ENCODE peak calls at places on chromosomes 7 and 10, in eight cellular contexts. S is NCI-H1105, K is bronchial epithelial cell, P is fibroblast of lung, D is glutamatergic neuron, L is transverse colon, C is mucosa of descending colon, U is NCI-H1417. H is an unnamed sample.

GRCh38 chr10:115092258-115092554 is 959 bp upstream of the ATRNL1 start:
- DNase-seq in S (no peak), K (no peak), P (no peak), D (no peak), L (no peak), C (no peak), U (no peak), H (no peak)

GRCh38 chr10:102479651-102480050 is 22.9 kb downstream of the ACTR1A start:
- DNase-seq in S (no peak), K (no peak), P (no peak), D (no peak), L (no peak), C (peak; percentile 10), U (no peak), H (no peak)

GRCh38 chr10:131072651-131073468 is 238.7 kb downstream of the TCERG1L start:
- DNase-seq in S (no peak), K (no peak), P (no peak), D (no peak), L (no peak), C (no peak), U (no peak), H (no peak)

GRCh38 chr7:134907000-134907399 is 79.3 kb upstream of the AGBL3 start:
- DNase-seq in S (no peak), K (no peak), P (no peak), D (no peak), L (no peak), C (no peak), U (no peak), H (no peak)

GRCh38 chr7:153190452-153190851 is 430.9 kb downstream of the ACTR3B start:
- DNase-seq in S (no peak), K (peak; percentile 3), P (no peak), D (no peak), L (no peak), C (no peak), U (no peak), H (no peak)

GRCh38 chr10:71705582-71705981 is 14.0 kb downstream of the C10orf105 start:
- DNase-seq in S (no peak), K (peak; percentile 85), P (no peak), D (no peak), L (no peak), C (no peak), U (no peak), H (no peak)

GRCh38 chr10:113319450-113319849 is 233.4 kb upstream of the HABP2 start:
- DNase-seq in S (no peak), K (no peak), P (no peak), D (no peak), L (no peak), C (no peak), U (no peak), H (no peak)

GRCh38 chr7:47720141-47720906 is 138.4 kb upstream of the TNS3 start:
- DNase-seq in S (no peak), K (no peak), P (peak; percentile 70), D (no peak), L (peak; percentile 56), C (no peak), U (peak; percentile 27), H (no peak)

GRCh38 chr7:152711444-152711944 is 35.6 kb upstream of the XRCC2 start:
- DNase-seq in S (no peak), K (peak; percentile 48), P (peak; percentile 3), D (no peak), L (no peak), C (no peak), U (no peak), H (no peak)

GRCh38 chr7:157529768-157530560 is 193.2 kb downstream of the DNAJB6 start:
- DNase-seq in S (no peak), K (no peak), P (no peak), D (no peak), L (no peak), C (peak; percentile 27), U (no peak), H (peak; percentile 27)

GRCh38 chr10:86083664-86084175 is 282.9 kb downstream of the GRID1 start:
- DNase-seq in S (no peak), K (no peak), P (no peak), D (no peak), L (no peak), C (no peak), U (no peak), H (no peak)

GRCh38 chr10:77605466-77605865 is 32.1 kb downstream of the KCNMA1 start:
- DNase-seq in S (no peak), K (no peak), P (no peak), D (no peak), L (no peak), C (no peak), U (no peak), H (no peak)

GRCh38 chr10:22554481-22555182 is 159.7 kb downstream of the PIP4K2A start:
- DNase-seq in S (no peak), K (peak; percentile 22), P (peak; percentile 93), D (no peak), L (peak; percentile 28), C (peak; percentile 58), U (no peak), H (peak; percentile 57)

GRCh38 chr7:153576096-153576495 is 476.1 kb upstream of the DPP6 start:
- DNase-seq in S (no peak), K (no peak), P (no peak), D (no peak), L (no peak), C (no peak), U (no peak), H (no peak)

GRCh38 chr10:80491251-80492102 is 37.4 kb downstream of the TSPAN14 start:
- DNase-seq in S (no peak), K (no peak), P (no peak), D (no peak), L (no peak), C (no peak), U (no peak), H (peak; percentile 86)

GRCh38 chr10:130928306-130928705 is 383.2 kb downstream of the TCERG1L start:
- DNase-seq in S (no peak), K (no peak), P (no peak), D (no peak), L (no peak), C (no peak), U (no peak), H (no peak)

GRCh38 chr10:77974396-77975074 is 48.0 kb upstream of the DLG5 start:
- DNase-seq in S (no peak), K (peak; percentile 64), P (peak; percentile 75), D (peak; percentile 27), L (peak; percentile 20), C (no peak), U (peak; percentile 7), H (no peak)

GRCh38 chr7:67950321-67951083 is 953.9 kb downstream of the TYW1 start:
- DNase-seq in S (no peak), K (no peak), P (no peak), D (no peak), L (no peak), C (no peak), U (no peak), H (no peak)

GRCh38 chr7:150375662-150376521 is 3.2 kb upstream of the ZNF775 start:
- DNase-seq in S (no peak), K (no peak), P (no peak), D (no peak), L (peak; percentile 46), C (peak; percentile 12), U (no peak), H (no peak)

GRCh38 chr10:72297281-72297967 is 23.7 kb downstream of the DDIT4 start:
- DNase-seq in S (no peak), K (peak; percentile 77), P (peak; percentile 88), D (no peak), L (peak; percentile 91), C (peak; percentile 96), U (no peak), H (peak; percentile 91)

GRCh38 chr10:93859049-93859655 is 34.6 kb upstream of the SLC35G1 start:
- DNase-seq in S (no peak), K (peak; percentile 12), P (peak; percentile 28), D (no peak), L (no peak), C (no peak), U (peak; percentile 34), H (no peak)

GRCh38 chr10:30873408-30873807 is 158.3 kb downstream of the ZNF438 start:
- DNase-seq in S (no peak), K (peak; percentile 42), P (no peak), D (no peak), L (no peak), C (no peak), U (no peak), H (no peak)

GRCh38 chr10:16904619-16905018 is 87.4 kb upstream of the RSU1 start:
- DNase-seq in S (no peak), K (no peak), P (peak; percentile 66), D (no peak), L (no peak), C (no peak), U (no peak), H (no peak)

GRCh38 chr7:73718438-73718881 is 1.0 kb downstream of the STX1A start:
- DNase-seq in S (no peak), K (peak; percentile 29), P (no peak), D (no peak), L (no peak), C (no peak), U (no peak), H (no peak)

GRCh38 chr7:135774284-135774683 is 25.7 kb upstream of the FAM180A start:
- DNase-seq in S (peak; percentile 26), K (peak; percentile 87), P (peak; percentile 38), D (no peak), L (peak; percentile 20), C (no peak), U (peak; percentile 96), H (no peak)

GRCh38 chr7:111953611-111954010 is 252.6 kb downstream of the DOCK4 start:
- DNase-seq in S (no peak), K (peak; percentile 92), P (peak; percentile 14), D (no peak), L (no peak), C (no peak), U (peak; percentile 58), H (no peak)

GRCh38 chr7:151686016-151686766 is 166.5 kb upstream of the RHEB start:
- DNase-seq in S (no peak), K (no peak), P (no peak), D (no peak), L (no peak), C (no peak), U (no peak), H (no peak)

GRCh38 chr7:100911484-100911883 is 15.8 kb upstream of the ACHE start:
- DNase-seq in S (no peak), K (no peak), P (no peak), D (no peak), L (peak; percentile 17), C (no peak), U (no peak), H (no peak)

GRCh38 chr7:3206101-3206500 is 95.0 kb upstream of the SDK1 start:
- DNase-seq in S (no peak), K (no peak), P (no peak), D (no peak), L (no peak), C (no peak), U (no peak), H (no peak)

H was measured in lower lobe of right lung.